ENCODE peak calls at places on chromosomes 1 and 21, in five cellular contexts. D is body of pancreas, M is cardiac muscle cell, G is mammary epithelial cell, O is cardiac fibroblast. L is an unnamed sample.

GRCh38 chr1:112465122-112465521 is 43.6 kb upstream of the WNT2B start:
- DNase-seq in D (no peak), M (peak), G (peak), O (peak), L (no peak)

GRCh38 chr1:18109756-18110597 is 2.4 kb downstream of the IGSF21 start:
- DNase-seq in D (peak), M (no peak), G (no peak), O (no peak), L (no peak)

GRCh38 chr1:109719337-109719837 is 7.3 kb downstream of the GSTM5 start:
- DNase-seq in D (no peak), M (peak), G (peak), O (peak), L (peak)

GRCh38 chr1:64135501-64136245 is 67.8 kb upstream of the UBE2U start:
- DNase-seq in D (no peak), M (no peak), G (no peak), O (no peak), L (peak)

GRCh38 chr21:46065215-46065992 is 32.5 kb upstream of the COL6A2 start:
- DNase-seq in D (peak), M (peak), G (no peak), O (peak), L (peak)

GRCh38 chr1:93845554-93846150 is 33.4 kb downstream of the DNTTIP2 start:
- DNase-seq in D (peak), M (peak), G (peak), O (peak), L (peak)

GRCh38 chr21:35234725-35235124 is 185.6 kb upstream of the RUNX1 start:
- DNase-seq in D (no peak), M (no peak), G (no peak), O (no peak), L (no peak)

GRCh38 chr1:11653101-11653601 is 1.1 kb downstream of the FBXO2 start:
- DNase-seq in D (peak), M (no peak), G (peak), O (no peak), L (no peak)

GRCh38 chr1:197911172-197911856 is 5.9 kb upstream of the LHX9 start:
- DNase-seq in D (no peak), M (no peak), G (no peak), O (no peak), L (no peak)

GRCh38 chr1:203524824-203525223 is 30.9 kb downstream of the OPTC start:
- DNase-seq in D (no peak), M (no peak), G (no peak), O (no peak), L (no peak)

GRCh38 chr1:187563191-187563590 is 734.4 kb downstream of the PLA2G4A start:
- DNase-seq in D (no peak), M (no peak), G (no peak), O (no peak), L (no peak)

GRCh38 chr1:54989968-54990810 is 8.5 kb upstream of the BSND start:
- DNase-seq in D (no peak), M (peak), G (no peak), O (peak), L (no peak)

GRCh38 chr21:44969965-44970755 is 30.3 kb downstream of the SLX9 start:
- DNase-seq in D (no peak), M (peak), G (no peak), O (no peak), L (peak)

GRCh38 chr1:27824411-27824810 is 6.2 kb upstream of the PPP1R8 start:
- DNase-seq in D (no peak), M (no peak), G (no peak), O (no peak), L (no peak)

GRCh38 chr1:228267962-228268890 is 60.4 kb downstream of the OBSCN start:
- DNase-seq in D (no peak), M (no peak), G (no peak), O (no peak), L (peak)

GRCh38 chr1:31912087-31912780 is 25.9 kb downstream of the PTP4A2 start:
- DNase-seq in D (no peak), M (no peak), G (no peak), O (no peak), L (no peak)

GRCh38 chr1:70290248-70290647 is 64.3 kb downstream of the ANKRD13C start:
- DNase-seq in D (no peak), M (no peak), G (peak), O (peak), L (peak)

GRCh38 chr1:108129999-108130398 is 70.1 kb downstream of the SLC25A24 start:
- DNase-seq in D (no peak), M (no peak), G (no peak), O (no peak), L (no peak)

GRCh38 chr1:207050428-207050767 is 610 bp downstream of the YOD1 start:
- DNase-seq in D (no peak), M (no peak), G (no peak), O (no peak), L (no peak)

GRCh38 chr1:158496379-158496778 is 24.4 kb downstream of the OR10R2 start:
- DNase-seq in D (no peak), M (peak), G (peak), O (peak), L (no peak)

GRCh38 chr1:203263496-203263895 is 34.0 kb upstream of the CHIT1 start:
- DNase-seq in D (no peak), M (no peak), G (no peak), O (no peak), L (no peak)

GRCh38 chr1:119506941-119507340 is at the start of gene HSD3B1:
- DNase-seq in D (no peak), M (no peak), G (no peak), O (no peak), L (no peak)

GRCh38 chr1:43063394-43064219 is 104.9 kb upstream of the SLC2A1 start:
- DNase-seq in D (no peak), M (no peak), G (no peak), O (no peak), L (no peak)

GRCh38 chr1:21139601-21140000 is 37.1 kb downstream of the EIF4G3 start:
- DNase-seq in D (peak), M (peak), G (no peak), O (peak), L (peak)

GRCh38 chr21:23951251-23951650 is 1656.0 kb downstream of the MRPL39 start:
- DNase-seq in D (no peak), M (no peak), G (no peak), O (no peak), L (no peak)

GRCh38 chr21:32977216-32977615 is 48.5 kb upstream of the OLIG2 start:
- DNase-seq in D (no peak), M (no peak), G (no peak), O (no peak), L (no peak)

GRCh38 chr1:30225336-30225735 is 498.0 kb downstream of the MATN1 start:
- DNase-seq in D (no peak), M (no peak), G (no peak), O (no peak), L (no peak)

GRCh38 chr21:31531967-31532366 is 127.5 kb upstream of the SOD1 start:
- DNase-seq in D (no peak), M (peak), G (no peak), O (no peak), L (no peak)

GRCh38 chr21:37210799-37211198 is 56.3 kb downstream of the VPS26C start:
- DNase-seq in D (no peak), M (no peak), G (no peak), O (no peak), L (no peak)

GRCh38 chr1:204420039-204421004 is 8.7 kb upstream of the PPP1R15B start:
- DNase-seq in D (no peak), M (no peak), G (no peak), O (no peak), L (no peak)

GRCh38 chr1:63836830-63837229 is 63.0 kb downstream of the ROR1 start:
- DNase-seq in D (no peak), M (no peak), G (no peak), O (no peak), L (no peak)

GRCh38 chr1:149883598-149884247 is 15.6 kb upstream of the BOLA1 start:
- DNase-seq in D (no peak), M (no peak), G (no peak), O (no peak), L (no peak)

GRCh38 chr1:33738976-33739375 is 124.9 kb upstream of the HMGB4 start:
- DNase-seq in D (no peak), M (no peak), G (no peak), O (no peak), L (no peak)

GRCh38 chr1:33736496-33736895 is 127.4 kb upstream of the HMGB4 start:
- DNase-seq in D (no peak), M (no peak), G (no peak), O (no peak), L (no peak)

GRCh38 chr1:33738536-33738935 is 125.3 kb upstream of the HMGB4 start:
- DNase-seq in D (no peak), M (no peak), G (no peak), O (no peak), L (no peak)

GRCh38 chr1:33740040-33740745 is 123.7 kb upstream of the HMGB4 start:
- DNase-seq in D (no peak), M (no peak), G (no peak), O (no peak), L (no peak)

GRCh38 chr1:33735624-33736023 is 128.3 kb upstream of the HMGB4 start:
- DNase-seq in D (no peak), M (peak), G (no peak), O (peak), L (peak)
- TF ChIP-seq CTCF in D (peak), M (no peak), G (peak), O (no peak), L (no peak)

GRCh38 chr1:221263831-221264767 is 384.9 kb downstream of the HLX start:
- DNase-seq in D (peak), M (peak), G (peak), O (peak), L (peak)
- H3K4me3 ChIP-seq in D (no peak), M (no peak), G (no peak), O (no peak), L (no peak)

GRCh38 chr1:186089938-186090337 is 285.1 kb downstream of the TPR start:
- DNase-seq in D (no peak), M (no peak), G (no peak), O (no peak), L (no peak)

GRCh38 chr1:186082235-186082937 is 292.7 kb downstream of the TPR start:
- DNase-seq in D (peak), M (peak), G (peak), O (peak), L (peak)

GRCh38 chr1:186091222-186091720 is 283.8 kb downstream of the TPR start:
- DNase-seq in D (no peak), M (no peak), G (no peak), O (no peak), L (no peak)

GRCh38 chr1:186086583-186086982 is 288.5 kb downstream of the TPR start:
- DNase-seq in D (no peak), M (no peak), G (no peak), O (no peak), L (no peak)
- TF ChIP-seq CTCF in D (no peak), M (no peak), G (no peak), O (no peak), L (no peak)

DNA sequence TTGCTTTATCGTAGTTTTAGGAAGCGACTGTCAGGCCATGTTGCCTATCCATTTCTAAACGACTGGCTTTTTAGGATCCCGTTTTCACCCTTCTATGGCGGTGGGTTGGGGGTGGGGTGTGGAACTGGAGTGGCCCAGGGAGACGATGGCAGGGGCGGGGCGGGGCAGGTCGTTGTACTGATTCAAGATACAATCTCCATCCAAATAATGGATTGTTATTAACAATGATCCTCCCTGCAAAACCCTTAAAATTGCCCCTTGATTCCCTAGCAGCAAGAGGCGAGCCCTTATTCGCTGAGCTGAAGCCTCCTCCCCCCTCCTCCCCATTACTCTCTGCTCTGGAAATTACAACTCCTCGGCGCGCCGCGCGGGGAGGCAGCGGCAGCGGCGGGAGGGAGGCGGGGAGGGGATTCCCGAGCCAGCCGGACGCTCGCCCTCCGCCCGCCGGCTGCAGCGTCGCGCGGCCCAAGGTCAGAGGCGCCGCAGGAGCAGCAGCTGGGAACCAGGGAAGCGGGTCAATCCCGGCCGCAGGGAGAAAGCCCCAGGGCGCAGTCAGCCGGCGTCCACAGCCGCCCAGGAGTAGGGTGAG is at the start of gene TRIM67:
- DNase-seq in D (peak), M (peak), G (no peak), O (peak), L (no peak)
- H3K4me3 ChIP-seq in D (no peak), M (peak), G (peak), O (peak), L (no peak)

DNA sequence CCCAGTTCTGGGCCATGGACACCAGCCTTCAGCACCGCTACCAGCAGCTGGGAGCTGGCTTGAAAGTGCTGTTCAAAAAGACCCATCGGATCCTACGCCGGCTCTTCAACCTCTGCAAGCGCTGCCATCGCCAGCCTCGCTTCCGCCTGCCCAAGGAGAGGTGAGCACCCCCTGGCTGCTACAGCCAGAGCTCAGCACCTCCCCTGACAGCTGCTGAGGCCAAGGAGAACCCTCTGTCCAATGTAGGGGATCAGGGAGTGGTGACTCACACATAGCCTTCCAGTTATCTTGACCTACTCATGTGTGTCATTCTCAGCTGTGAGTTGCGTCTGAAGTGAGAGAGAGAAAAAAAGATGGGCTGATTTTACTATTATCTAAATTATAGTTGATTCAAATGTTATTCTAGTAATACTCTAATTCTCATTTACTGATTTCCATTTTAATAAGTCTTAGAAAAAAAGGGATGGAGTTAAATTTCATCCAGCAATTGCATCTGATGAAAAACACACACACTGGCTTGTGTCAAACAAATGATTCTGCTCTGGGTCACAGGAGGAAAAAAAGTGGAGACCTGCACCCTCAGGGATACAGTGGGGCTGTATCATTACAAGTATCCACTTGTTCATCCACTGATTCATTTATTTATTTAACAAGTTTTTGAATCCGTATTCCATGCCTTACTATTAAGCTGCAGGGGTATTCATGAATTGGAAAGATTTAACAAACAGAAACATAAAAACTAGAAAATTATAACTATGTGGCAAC is 108.0 kb downstream of the BRINP2 start:
- DNase-seq in D (no peak), M (peak), G (peak), O (peak), L (peak)
- TF ChIP-seq CTCF in D (no peak), M (peak), G (no peak), O (no peak), L (no peak)

DNA sequence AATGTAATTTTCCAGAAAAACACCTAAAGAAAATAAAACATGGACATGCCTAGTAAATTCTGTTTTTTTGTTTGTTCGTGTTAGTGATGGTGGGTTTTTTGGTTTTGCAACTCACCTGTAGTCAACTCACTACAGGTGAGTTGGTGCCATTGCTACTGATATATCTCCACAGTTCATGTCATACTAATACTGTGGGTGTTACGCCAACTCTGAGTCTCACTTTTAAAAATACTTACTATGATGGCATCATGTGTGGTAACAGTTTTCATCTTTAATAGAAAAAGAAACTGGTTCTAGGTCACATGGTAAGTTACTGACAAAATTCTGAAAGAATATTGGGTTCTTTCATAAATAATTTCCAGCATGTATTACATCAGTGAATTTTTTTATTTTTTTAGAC is 38.0 kb downstream of the TSNAX start:
- DNase-seq in D (no peak), M (no peak), G (no peak), O (no peak), L (no peak)
- H3K4me3 ChIP-seq in D (no peak), M (no peak), G (no peak), O (no peak), L (no peak)

GRCh38 chr1:101820080-101820479 is 176.6 kb downstream of the OLFM3 start:
- DNase-seq in D (no peak), M (peak), G (peak), O (peak), L (peak)
- TF ChIP-seq CTCF in D (peak), M (peak), G (peak), O (peak), L (no peak)

L was measured in fibroblast of villous mesenchyme.